ENCODE peak calls at places on chromosome 11, in seven cellular contexts. L is NAMALWA, B is NCI-H1930, U is right lobe of liver, V is DMS153, A is mammary epithelial cell, Q is anterior cingulate cortex. E is an unnamed sample.

GRCh38 chr11:98300777-98301176 is 720.0 kb upstream of the CNTN5 start:
- DNase-seq in L (no peak), B (no peak), U (no peak), V (no peak), A (no peak), Q (no peak), E (no peak)

GRCh38 chr11:29129850-29130249 is 887.0 kb downstream of the KCNA4 start:
- DNase-seq in L (no peak), B (no peak), U (no peak), V (no peak), A (peak), Q (no peak), E (no peak)

GRCh38 chr11:79419120-79419519 is 21.7 kb downstream of the TENM4 start:
- DNase-seq in L (no peak), B (no peak), U (no peak), V (no peak), A (peak), Q (no peak), E (no peak)

GRCh38 chr11:6646040-6646439 is 9.6 kb downstream of the DCHS1 start:
- DNase-seq in L (no peak), B (no peak), U (no peak), V (no peak), A (no peak), Q (no peak), E (no peak)

GRCh38 chr11:80873309-80873999 is 1432.6 kb upstream of the TENM4 start:
- DNase-seq in L (no peak), B (no peak), U (no peak), V (no peak), A (peak), Q (no peak), E (no peak)

GRCh38 chr11:60498853-60499252 is 6.3 kb downstream of the MS4A12 start:
- DNase-seq in L (peak), B (no peak), U (no peak), V (no peak), A (peak), Q (peak), E (no peak)

GRCh38 chr11:62444835-62445234 is 26.0 kb downstream of the SCGB1A1 start:
- DNase-seq in L (no peak), B (no peak), U (no peak), V (no peak), A (no peak), Q (no peak), E (no peak)

GRCh38 chr11:120805960-120806555 is 217.8 kb upstream of the TBCEL start:
- DNase-seq in L (no peak), B (no peak), U (no peak), V (no peak), A (no peak), Q (no peak), E (no peak)

GRCh38 chr11:134244593-134244992 is 8.6 kb downstream of the THYN1 start:
- DNase-seq in L (peak), B (no peak), U (no peak), V (no peak), A (no peak), Q (no peak), E (peak)

GRCh38 chr11:92447586-92447985 is 223.0 kb downstream of the FAT3 start:
- DNase-seq in L (no peak), B (no peak), U (no peak), V (no peak), A (no peak), Q (no peak), E (no peak)

GRCh38 chr11:69943506-69943905 is 124.3 kb upstream of the FGF3 start:
- DNase-seq in L (no peak), B (no peak), U (no peak), V (no peak), A (no peak), Q (no peak), E (no peak)

GRCh38 chr11:36035999-36036398 is 92.1 kb downstream of the LDLRAD3 start:
- DNase-seq in L (no peak), B (no peak), U (no peak), V (no peak), A (no peak), Q (no peak), E (no peak)

GRCh38 chr11:96167233-96167632 is 175.8 kb downstream of the MAML2 start:
- DNase-seq in L (no peak), B (no peak), U (no peak), V (no peak), A (no peak), Q (no peak), E (no peak)

GRCh38 chr11:64803846-64804345 is 882 bp upstream of the MAP4K2 start:
- DNase-seq in L (no peak), B (no peak), U (no peak), V (no peak), A (no peak), Q (no peak), E (no peak)

GRCh38 chr11:133133053-133133452 is 399.2 kb downstream of the OPCML start:
- DNase-seq in L (no peak), B (no peak), U (no peak), V (no peak), A (no peak), Q (no peak), E (no peak)

GRCh38 chr11:2535673-2536439 is 91.0 kb downstream of the KCNQ1 start:
- DNase-seq in L (no peak), B (no peak), U (peak), V (no peak), A (no peak), Q (no peak), E (no peak)